ENCODE peak calls at places on chromosomes 11 and 22, in six cellular contexts. J, X, B, I, R and N are unnamed samples.
A peak's percentile ranks its signal among the peaks of the same experiment; 100 is the strongest.

GRCh38 chr11:47445840-47446239 is 3.1 kb downstream of the RAPSN start:
- DNase-seq in B (no peak), J (no peak), I (no peak), X (no peak), R (no peak), N (no peak)

GRCh38 chr11:47071341-47071740 is 105.3 kb downstream of the ARFGAP2 start:
- DNase-seq in X (no peak), I (no peak), R (no peak), J (peak; percentile 68), B (no peak), N (no peak)

GRCh38 chr22:36027960-36028645 is 521 bp downstream of the RBFOX2 start:
- DNase-seq in J (peak; percentile 52), B (no peak), I (no peak), R (no peak), X (no peak), N (peak; percentile 36)

GRCh38 chr11:1227551-1228182 is 4.8 kb downstream of the MUC5B start:
- DNase-seq in R (peak; percentile 44), X (no peak), B (no peak), J (no peak), I (no peak), N (no peak)

GRCh38 chr11:19027829-19028595 is 32.5 kb downstream of the MRGPRX2 start:
- DNase-seq in X (no peak), J (no peak), R (no peak), B (no peak), I (no peak), N (no peak)

GRCh38 chr11:43952020-43952400 is 9.6 kb downstream of the C11orf96 start:
- DNase-seq in X (no peak), R (no peak), J (no peak), I (no peak), B (no peak), N (no peak)

GRCh38 chr11:44936527-44936926 is 14.2 kb downstream of the TP53I11 start:
- DNase-seq in B (peak; percentile 74), J (peak; percentile 80), R (peak; percentile 82), X (peak; percentile 59), I (peak; percentile 25), N (peak; percentile 79)

GRCh38 chr22:25764270-25765015 is 22.5 kb downstream of the MYO18B start:
- DNase-seq in X (no peak), I (no peak), J (no peak), R (peak; percentile 50), B (no peak), N (no peak)

GRCh38 chr11:1623716-1624115 is 1.8 kb upstream of the KRTAP5-4 start:
- DNase-seq in I (no peak), B (no peak), J (no peak), X (no peak), R (peak; percentile 31), N (no peak)

GRCh38 chr11:8056810-8057463 is 24.1 kb upstream of the TUB start:
- DNase-seq in X (no peak), B (no peak), R (peak; percentile 82), I (no peak), J (peak; percentile 19), N (no peak)

GRCh38 chr11:1862588-1863351 is 9.9 kb downstream of the LSP1 start:
- DNase-seq in B (no peak), R (peak; percentile 73), J (no peak), I (no peak), X (no peak), N (peak; percentile 17)

GRCh38 chr22:35835998-35836691 is 118.5 kb downstream of the APOL5 start:
- DNase-seq in I (no peak), J (peak; percentile 80), B (no peak), X (peak; percentile 52), R (no peak), N (peak; percentile 57)

GRCh38 chr11:134514354-134514951 is 102.4 kb upstream of the B3GAT1 start:
- DNase-seq in R (no peak), B (no peak), X (no peak), J (no peak), I (no peak), N (no peak)

GRCh38 chr11:6604081-6604626 is 580 bp downstream of the ILK start:
- DNase-seq in X (no peak), I (no peak), J (peak; percentile 48), R (peak; percentile 65), B (peak; percentile 56), N (peak; percentile 61)

GRCh38 chr22:43181321-43182076 is 5.4 kb downstream of the TTLL12 start:
- DNase-seq in J (no peak), B (no peak), R (no peak), X (no peak), I (no peak), N (no peak)

GRCh38 chr11:65899356-65900124 is 648 bp downstream of the FOSL1 start:
- DNase-seq in B (peak; percentile 33), J (peak; percentile 72), X (no peak), I (no peak), R (peak; percentile 81), N (peak; percentile 62)

GRCh38 chr11:2817431-2817830 is 68.1 kb downstream of the CDKN1C start:
- DNase-seq in X (no peak), B (no peak), J (no peak), I (no peak), R (peak; percentile 15), N (no peak)

GRCh38 chr11:3088806-3089205 is 31.6 kb upstream of the CARS1 start:
- DNase-seq in R (no peak), I (no peak), X (no peak), B (no peak), J (no peak), N (no peak)

GRCh38 chr11:46918087-46918751 is at the start of gene LRP4:
- DNase-seq in X (no peak), R (peak; percentile 73), J (peak; percentile 46), I (no peak), B (peak; percentile 16), N (peak; percentile 66)

GRCh38 chr11:112826026-112826425 is 135.2 kb upstream of the NCAM1 start:
- DNase-seq in I (no peak), R (no peak), J (no peak), B (no peak), X (no peak), N (no peak)

GRCh38 chr11:102047305-102047924 is at the start of gene CFAP300:
- DNase-seq in R (peak; percentile 96), B (peak; percentile 24), I (peak; percentile 4), X (no peak), J (peak; percentile 63), N (peak; percentile 91)

GRCh38 chr11:102177974-102178631 is 67.9 kb downstream of the YAP1 start:
- DNase-seq in J (peak; percentile 70), I (no peak), X (peak; percentile 54), R (no peak), B (no peak), N (no peak)

GRCh38 chr11:76578655-76579046 is 91.9 kb downstream of the LRRC32 start:
- DNase-seq in I (no peak), R (peak; percentile 71), X (no peak), J (no peak), B (no peak), N (peak; percentile 84)

GRCh38 chr11:19673924-19674390 is 38.7 kb upstream of the NAV2 start:
- DNase-seq in J (peak; percentile 28), I (no peak), R (peak; percentile 89), X (no peak), B (no peak), N (peak; percentile 81)

GRCh38 chr11:71172680-71173079 is 79.7 kb downstream of the SHANK2 start:
- DNase-seq in X (no peak), R (no peak), J (no peak), I (no peak), B (no peak), N (no peak)

GRCh38 chr11:45146072-45147016 is at the start of gene PRDM11:
- DNase-seq in X (peak; percentile 34), I (no peak), J (peak; percentile 68), R (peak; percentile 93), B (no peak), N (no peak)

DNA sequence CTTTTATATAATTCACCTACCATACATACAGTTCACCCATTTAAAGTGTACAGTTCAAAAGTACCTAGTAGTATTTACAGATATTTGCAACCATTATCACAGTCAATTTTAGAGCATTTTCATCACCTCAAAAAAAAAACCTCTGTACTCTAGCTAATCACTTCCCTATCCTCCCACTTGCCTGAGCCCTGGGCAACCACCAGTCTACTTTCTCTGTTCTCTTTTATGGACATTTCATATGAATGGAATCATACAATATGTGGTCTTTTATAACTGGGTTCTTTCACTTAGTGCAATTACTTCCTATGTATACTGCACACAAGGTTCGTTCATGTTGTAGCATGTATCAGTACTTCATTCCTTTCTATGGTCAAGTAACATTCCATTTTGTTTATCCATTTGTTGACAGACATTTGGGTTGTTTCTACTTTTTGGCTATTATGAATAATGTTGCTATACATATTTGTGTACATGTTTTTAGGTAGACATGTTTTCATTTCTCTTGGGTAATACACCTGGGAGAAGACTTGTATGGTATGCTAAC is 17.8 kb upstream of the NEU3 start:
- DNase-seq in I (no peak), B (no peak), R (no peak), J (no peak), X (no peak), N (no peak)
- H3K4me3 ChIP-seq in I (no peak overlapping the region), B (no peak overlapping the region), R (no peak overlapping the region), J (no peak overlapping the region), X (no peak overlapping the region), N (no peak overlapping the region)

GRCh38 chr22:46251266-46251665 is 1.2 kb upstream of the CDPF1 start:
- DNase-seq in I (no peak), J (no peak), R (no peak), X (no peak), B (no peak), N (no peak)
- H3K4me3 ChIP-seq in I (peak overlapping the region; percentile 92), J (peak overlapping the region; percentile 74), R (peak overlapping the region; percentile 97), X (peak overlapping the region; percentile 86), B (peak overlapping the region; percentile 76), N (peak overlapping the region; percentile 80)

DNA sequence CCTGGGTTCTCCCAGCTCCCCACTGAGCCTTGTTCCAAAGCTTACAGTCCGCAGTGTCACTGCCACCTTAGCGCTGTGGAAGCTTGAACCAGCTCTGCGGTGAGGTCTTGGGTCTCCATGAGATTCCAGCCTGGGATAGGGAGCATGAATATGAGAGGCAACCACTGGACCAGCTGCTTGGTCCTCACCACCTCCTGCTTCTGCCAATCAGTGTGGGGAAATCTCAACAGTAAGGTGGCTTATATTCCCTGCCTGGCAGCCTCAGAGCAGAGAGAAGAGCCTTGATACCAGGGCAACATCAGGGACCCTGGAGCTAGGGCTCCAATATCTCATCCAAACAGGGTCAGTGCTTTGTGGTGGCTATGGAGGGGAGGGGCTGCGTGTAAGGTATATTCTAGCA is 912 bp downstream of the CD44 start:
- DNase-seq in X (no peak), R (no peak), J (no peak), B (no peak), I (no peak), N (no peak)
- H3K4me3 ChIP-seq in X (peak overlapping the region; percentile 98), R (peak overlapping the region; percentile 71), J (peak overlapping the region; percentile 61), B (peak overlapping the region; percentile 84), I (peak overlapping the region; percentile 81), N (peak overlapping the region; percentile 87)

GRCh38 chr11:105032495-105032894 is 2.4 kb downstream of the CASP1 start:
- DNase-seq in B (no peak), R (no peak), J (peak; percentile 60), I (no peak), X (no peak), N (no peak)

GRCh38 chr11:105035262-105035620 is 297 bp upstream of the CASP1 start:
- DNase-seq in B (no peak), R (no peak), I (no peak), J (no peak), X (no peak), N (no peak)

GRCh38 chr11:105027671-105028070 is 4.7 kb upstream of the CASP5 start:
- DNase-seq in R (no peak), I (no peak), X (no peak), J (peak; percentile 64), B (no peak), N (no peak)

GRCh38 chr11:105033781-105034180 is 1.2 kb downstream of the CASP1 start:
- DNase-seq in J (peak; percentile 42), B (no peak), I (no peak), R (no peak), X (no peak), N (no peak)

GRCh38 chr11:105033344-105033743 is 1.6 kb downstream of the CASP1 start:
- DNase-seq in B (no peak), X (no peak), I (no peak), R (no peak), J (peak; percentile 37), N (no peak)
- H3K4me3 ChIP-seq in B (peak overlapping the region; percentile 60), X (no peak overlapping the region), I (peak overlapping the region; percentile 63), R (peak overlapping the region; percentile 58), J (peak overlapping the region; percentile 60), N (peak overlapping the region; percentile 62)